ENCODE peak calls at places on chromosomes 12 and 14, in seven cellular contexts. O is GM12878, L is PC-3, K is H9, R is osteoblast, P is mesendoderm, M is H1. F is an unnamed sample.

GRCh38 chr12:6896846-6897435 is 7.7 kb upstream of the LRRC23 start:
- DNase-seq in O (no peak), L (no peak), K (no peak), R (no peak), P (no peak), M (no peak), F (no peak)

GRCh38 chr14:20802341-20803084 is at the start of gene RNASE1:
- DNase-seq in O (no peak), L (peak; percentile 52), K (no peak), R (no peak), P (peak; percentile 46), M (no peak), F (no peak)

GRCh38 chr14:23321572-23322547 is 603 bp downstream of the PABPN1 start:
- DNase-seq in O (no peak), L (peak; percentile 44), K (no peak), R (peak; percentile 91), P (peak; percentile 58), M (peak; percentile 63), F (no peak)

GRCh38 chr12:69511469-69511868 is 41.3 kb downstream of the FRS2 start:
- DNase-seq in O (no peak), L (no peak), K (no peak), R (no peak), P (no peak), M (no peak), F (no peak)

GRCh38 chr12:42166501-42166900 is 21.8 kb upstream of the GXYLT1 start:
- DNase-seq in O (no peak), L (no peak), K (no peak), R (peak; percentile 58), P (no peak), M (no peak), F (no peak)

GRCh38 chr12:42135264-42135814 is 9.3 kb downstream of the GXYLT1 start:
- DNase-seq in O (no peak), L (peak; percentile 68), K (no peak), R (no peak), P (no peak), M (no peak), F (no peak)

GRCh38 chr12:79737875-79738718 is 47.3 kb upstream of the PAWR start:
- DNase-seq in O (peak; percentile 16), L (peak; percentile 89), K (no peak), R (no peak), P (peak; percentile 62), M (no peak), F (peak; percentile 33)

GRCh38 chr14:75303415-75303814 is 24.8 kb downstream of the FOS start:
- DNase-seq in O (no peak), L (peak; percentile 78), K (peak; percentile 73), R (peak; percentile 76), P (peak; percentile 82), M (peak; percentile 65), F (no peak)

GRCh38 chr12:87991483-87991882 is 37.7 kb downstream of the C12orf50 start:
- DNase-seq in O (no peak), L (no peak), K (no peak), R (no peak), P (no peak), M (no peak), F (no peak)

GRCh38 chr12:122830517-122831214 is 4.6 kb upstream of the HIP1R start:
- DNase-seq in O (no peak), L (peak; percentile 96), K (no peak), R (peak; percentile 93), P (peak; percentile 59), M (no peak), F (peak; percentile 96)

GRCh38 chr12:62714409-62715075 is 220.4 kb downstream of the PPM1H start:
- DNase-seq in O (no peak), L (no peak), K (no peak), R (no peak), P (no peak), M (no peak), F (no peak)

GRCh38 chr14:36070056-36071043 is 106.2 kb downstream of the PTCSC3 start:
- DNase-seq in O (no peak), L (peak; percentile 82), K (peak; percentile 78), R (no peak), P (peak; percentile 76), M (peak; percentile 70), F (peak; percentile 30)

GRCh38 chr12:123973552-123974341 is 732 bp downstream of the ZNF664 start:
- DNase-seq in O (no peak), L (peak; percentile 53), K (peak; percentile 66), R (peak; percentile 77), P (peak; percentile 55), M (peak; percentile 62), F (no peak)

GRCh38 chr14:89276424-89276975 is 140.5 kb downstream of the FOXN3 start:
- DNase-seq in O (peak; percentile 94), L (no peak), K (no peak), R (no peak), P (no peak), M (no peak), F (no peak)

GRCh38 chr12:117875652-117876491 is 92.9 kb downstream of the KSR2 start:
- DNase-seq in O (no peak), L (no peak), K (peak; percentile 95), R (peak; percentile 46), P (peak; percentile 96), M (peak; percentile 85), F (no peak)

GRCh38 chr12:80937391-80938238 is at the start of gene LIN7A:
- DNase-seq in O (no peak), L (no peak), K (peak; percentile 69), R (peak; percentile 80), P (peak; percentile 87), M (no peak), F (no peak)

GRCh38 chr12:53806689-53807088 is 54.9 kb upstream of the CISTR start:
- DNase-seq in O (no peak), L (peak; percentile 57), K (no peak), R (peak; percentile 55), P (no peak), M (no peak), F (no peak)

GRCh38 chr12:67070604-67071003 is 198.6 kb upstream of the CAND1 start:
- DNase-seq in O (no peak), L (no peak), K (no peak), R (peak; percentile 56), P (no peak), M (no peak), F (no peak)

GRCh38 chr14:61754627-61755381 is 7.4 kb upstream of the SNAPC1 start:
- DNase-seq in O (no peak), L (peak; percentile 64), K (no peak), R (no peak), P (peak; percentile 68), M (no peak), F (no peak)
- H3K4me1 ChIP-seq in O (peaks cover 15% of the 10 kb centered on the region), L (peaks cover 41% of the 10 kb centered on the region), K (peaks cover 4% of the 10 kb centered on the region), R (peaks cover 49% of the 10 kb centered on the region), P (no peaks in the 10 kb centered on the region), M (no peaks in the 10 kb centered on the region), F (peaks cover 29% of the 10 kb centered on the region)

DNA sequence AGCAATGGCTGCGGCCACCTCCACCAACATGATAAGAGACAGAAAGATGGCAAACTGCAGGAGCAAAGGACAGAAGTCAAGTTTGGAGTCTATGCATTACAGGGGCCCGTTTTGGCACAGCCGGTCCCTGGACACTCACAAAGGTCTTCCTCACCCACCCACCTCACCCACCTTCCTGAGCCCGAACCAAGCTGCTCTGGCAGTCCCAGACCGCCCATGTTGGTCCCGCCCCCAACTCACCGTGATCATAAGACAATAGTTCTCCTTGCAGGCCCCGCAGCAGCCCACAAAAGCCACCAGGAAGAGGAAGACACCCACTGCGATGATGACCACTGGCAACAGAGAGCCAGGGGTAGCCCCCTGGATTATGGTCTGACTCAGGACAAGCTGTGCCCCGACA is 1.9 kb downstream of the CD63 start:
- DNase-seq in O (no peak), L (no peak), K (peak; percentile 38), R (no peak), P (no peak), M (no peak), F (no peak)
- H3K27ac ChIP-seq in O (no peak overlapping the region), L (peak overlapping the region; percentile 98), K (no peak overlapping the region), R (peak overlapping the region; percentile 96), P (no peak overlapping the region), M (no peak overlapping the region), F (no peak overlapping the region)

GRCh38 chr12:46457958-46458357 is 85.4 kb upstream of the SLC38A2 start:
- DNase-seq in O (no peak), L (no peak), K (no peak), R (no peak), P (no peak), M (no peak), F (no peak)

GRCh38 chr12:46458500-46459106 is 86.0 kb upstream of the SLC38A2 start:
- DNase-seq in O (no peak), L (no peak), K (no peak), R (no peak), P (no peak), M (no peak), F (no peak)

GRCh38 chr12:46455648-46456352 is 83.2 kb upstream of the SLC38A2 start:
- DNase-seq in O (no peak), L (peak; percentile 97), K (no peak), R (no peak), P (no peak), M (no peak), F (no peak)

GRCh38 chr12:46454981-46455380 is 82.4 kb upstream of the SLC38A2 start:
- DNase-seq in O (no peak), L (no peak), K (no peak), R (no peak), P (no peak), M (no peak), F (no peak)

DNA sequence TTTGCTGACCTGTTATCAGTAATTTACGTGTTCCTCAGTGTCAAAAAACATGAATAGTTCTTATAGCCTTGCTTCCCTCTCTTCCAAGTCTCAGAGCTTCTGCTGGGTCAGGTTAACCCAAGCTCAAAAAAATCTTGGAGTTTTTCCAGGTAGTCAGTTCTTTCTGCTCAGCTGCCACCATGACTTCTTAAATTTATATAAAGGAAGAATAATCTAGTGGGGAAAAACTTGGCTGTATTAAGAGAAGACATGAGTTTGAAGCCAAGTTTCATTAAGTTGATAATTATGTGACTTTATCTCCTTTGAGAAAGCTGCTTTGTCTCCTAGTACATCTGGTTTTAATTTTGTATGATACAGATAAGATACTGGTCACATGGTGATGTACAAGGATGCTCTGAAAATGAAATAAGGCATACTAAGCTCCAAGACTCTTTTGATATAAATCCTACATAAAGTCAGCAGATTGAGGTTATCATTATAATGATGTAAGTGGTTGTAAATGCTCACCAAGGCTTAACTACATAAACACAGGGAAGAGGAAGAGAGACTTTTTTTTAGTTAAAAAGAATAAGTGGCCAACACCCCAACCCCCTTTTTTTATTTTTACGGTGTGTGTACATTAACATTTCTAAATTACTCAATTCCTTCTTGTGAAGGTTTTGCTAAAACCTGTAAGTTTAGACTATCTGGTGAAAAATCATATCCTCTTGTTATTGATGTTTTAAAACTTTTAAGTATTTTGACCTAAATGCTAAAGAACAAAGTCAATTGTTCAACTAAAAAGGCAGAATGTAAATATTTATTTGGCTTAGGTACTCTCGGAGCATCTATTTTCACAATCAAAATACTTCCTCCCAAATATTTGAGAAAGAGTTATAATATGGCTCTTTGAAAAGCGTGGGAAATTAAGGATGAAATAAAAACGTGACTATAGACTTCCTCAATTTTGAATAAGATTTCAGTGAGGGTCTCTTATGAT is 84.1 kb upstream of the SLC38A2 start:
- DNase-seq in O (no peak), L (peak; percentile 46), K (no peak), R (peak; percentile 1), P (no peak), M (no peak), F (no peak)
- H3K4me2 ChIP-seq in O (peak overlapping the region; percentile 21), L (peak overlapping the region; percentile 70), K (no peak overlapping the region), R (no peak overlapping the region), P (no peak overlapping the region), M (no peak overlapping the region), F (peak overlapping the region; percentile 62)

DNA sequence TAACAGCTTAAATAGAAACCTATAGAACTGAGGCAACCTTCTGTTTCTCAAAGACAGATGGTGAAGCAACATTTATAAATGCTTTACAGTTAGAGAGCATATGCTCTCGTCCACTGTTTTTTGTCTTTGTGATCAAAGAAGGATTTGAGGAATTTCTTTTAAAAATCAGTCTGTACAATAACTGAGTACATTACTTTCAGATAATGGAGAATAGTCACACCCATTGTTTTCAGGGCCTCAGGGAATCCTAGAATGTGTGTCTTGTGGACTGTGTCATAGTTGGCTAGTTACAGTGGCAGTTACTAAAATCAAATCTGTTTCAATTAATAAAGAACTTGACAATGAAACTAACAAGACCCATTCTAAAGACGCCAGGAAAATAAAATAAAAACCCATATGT is 107.9 kb downstream of the PRKCH start:
- DNase-seq in O (no peak), L (no peak), K (no peak), R (no peak), P (no peak), M (no peak), F (no peak)
- H3K4me1 ChIP-seq in O (peaks cover 15% of the 10 kb centered on the region), L (peaks cover 12% of the 10 kb centered on the region), K (no peaks in the 10 kb centered on the region), R (no peaks in the 10 kb centered on the region), P (no peaks in the 10 kb centered on the region), M (no peaks in the 10 kb centered on the region), F (peaks cover 17% of the 10 kb centered on the region)